ENCODE peak calls at places on chromosomes 2 and 18, in seven cellular contexts. O, C, Y, I, H, L and P are unnamed samples.

GRCh38 chr2:152134488-152135280 is 35.8 kb upstream of the CACNB4 start:
- DNase-seq in O (no peak), C (no peak), Y (no peak), I (no peak), H (no peak), L (peak), P (no peak)

GRCh38 chr2:201908901-201909300 is 102.6 kb downstream of the CDK15 start:
- DNase-seq in O (no peak), C (no peak), Y (no peak), I (no peak), H (no peak), L (peak), P (no peak)

GRCh38 chr18:41128545-41128944 is 826.5 kb upstream of the PIK3C3 start:
- DNase-seq in O (no peak), C (no peak), Y (no peak), I (no peak), H (no peak), L (peak), P (no peak)

GRCh38 chr2:101223814-101224231 is 28.9 kb upstream of the CNOT11 start:
- DNase-seq in O (no peak), C (no peak), Y (no peak), I (no peak), H (no peak), L (peak), P (no peak)

GRCh38 chr2:1649103-1649870 is 95.0 kb downstream of the PXDN start:
- DNase-seq in O (peak), C (no peak), Y (no peak), I (no peak), H (no peak), L (no peak), P (no peak)

GRCh38 chr2:28137221-28137620 is 246.7 kb downstream of the BABAM2 start:
- DNase-seq in O (no peak), C (no peak), Y (no peak), I (no peak), H (no peak), L (peak), P (no peak)

GRCh38 chr18:10949655-10950054 is 199.7 kb downstream of the PIEZO2 start:
- DNase-seq in O (no peak), C (no peak), Y (no peak), I (no peak), H (no peak), L (no peak), P (no peak)

GRCh38 chr2:9092383-9093282 is 89.1 kb upstream of the MBOAT2 start:
- DNase-seq in O (no peak), C (no peak), Y (no peak), I (no peak), H (no peak), L (no peak), P (no peak)

GRCh38 chr18:22559414-22560282 is 141.9 kb upstream of the CTAGE1 start:
- DNase-seq in O (no peak), C (peak), Y (peak), I (no peak), H (peak), L (peak), P (no peak)

GRCh38 chr2:96546797-96547196 is 10.2 kb downstream of the ARID5A start:
- DNase-seq in O (no peak), C (no peak), Y (no peak), I (no peak), H (no peak), L (no peak), P (no peak)

GRCh38 chr18:63178526-63178880 is 141.1 kb downstream of the BCL2 start:
- DNase-seq in O (no peak), C (no peak), Y (peak), I (no peak), H (no peak), L (no peak), P (no peak)

GRCh38 chr18:23148382-23148781 is 13.1 kb downstream of the CABLES1 start:
- DNase-seq in O (no peak), C (no peak), Y (no peak), I (no peak), H (no peak), L (no peak), P (no peak)

GRCh38 chr18:47737956-47738355 is 192.5 kb downstream of the SMAD2 start:
- DNase-seq in O (peak), C (peak), Y (no peak), I (no peak), H (no peak), L (no peak), P (peak)

GRCh38 chr2:178426388-178426787 is 24.6 kb downstream of the PRKRA start:
- DNase-seq in O (no peak), C (no peak), Y (no peak), I (no peak), H (no peak), L (no peak), P (no peak)

GRCh38 chr2:113138428-113139322 is 11.3 kb downstream of the IL1RN start:
- DNase-seq in O (peak), C (peak), Y (no peak), I (no peak), H (peak), L (peak), P (peak)

GRCh38 chr2:46767706-46768105 is 147.9 kb downstream of the MCFD2 start:
- DNase-seq in O (no peak), C (no peak), Y (no peak), I (no peak), H (no peak), L (no peak), P (no peak)

GRCh38 chr2:52956766-52957165 is 810.8 kb upstream of the CHAC2 start:
- DNase-seq in O (no peak), C (no peak), Y (no peak), I (no peak), H (no peak), L (no peak), P (no peak)

GRCh38 chr18:38563396-38563980 is 997.9 kb upstream of the CELF4 start:
- DNase-seq in O (no peak), C (no peak), Y (no peak), I (no peak), H (no peak), L (no peak), P (no peak)

GRCh38 chr2:148487439-148487838 is 157.1 kb upstream of the EPC2 start:
- DNase-seq in O (no peak), C (no peak), Y (no peak), I (no peak), H (no peak), L (no peak), P (no peak)

GRCh38 chr2:102677219-102678215 is 58.2 kb downstream of the SLC9A2 start:
- DNase-seq in O (no peak), C (no peak), Y (no peak), I (no peak), H (no peak), L (no peak), P (no peak)

GRCh38 chr2:167249197-167249596 is 360.9 kb downstream of the XIRP2 start:
- DNase-seq in O (no peak), C (no peak), Y (no peak), I (no peak), H (no peak), L (no peak), P (no peak)

GRCh38 chr2:197498937-197499593 is 575 bp downstream of the HSPD1 start:
- DNase-seq in O (peak), C (no peak), Y (peak), I (peak), H (peak), L (peak), P (peak)

GRCh38 chr2:2767837-2768236 is 436.8 kb upstream of the MYT1L start:
- DNase-seq in O (no peak), C (no peak), Y (no peak), I (no peak), H (no peak), L (no peak), P (no peak)

GRCh38 chr2:109538551-109538950 is 75.2 kb downstream of the SEPTIN10 start:
- DNase-seq in O (no peak), C (no peak), Y (no peak), I (no peak), H (no peak), L (no peak), P (no peak)

GRCh38 chr2:221817052-221817451 is 244.9 kb upstream of the EPHA4 start:
- DNase-seq in O (no peak), C (no peak), Y (no peak), I (no peak), H (no peak), L (peak), P (no peak)

GRCh38 chr18:69948919-69949537 is 1.4 kb upstream of the CD226 start:
- DNase-seq in O (no peak), C (no peak), Y (no peak), I (no peak), H (no peak), L (peak), P (no peak)

GRCh38 chr2:143954208-143954607 is 565.7 kb downstream of the ZEB2 start:
- DNase-seq in O (no peak), C (no peak), Y (no peak), I (no peak), H (no peak), L (peak), P (no peak)

GRCh38 chr2:179129574-179130238 is 79.8 kb upstream of the CCDC141 start:
- DNase-seq in O (no peak), C (no peak), Y (no peak), I (no peak), H (no peak), L (peak), P (no peak)

GRCh38 chr2:199336546-199336945 is 121.2 kb downstream of the SATB2 start:
- DNase-seq in O (no peak), C (no peak), Y (no peak), I (no peak), H (no peak), L (no peak), P (no peak)

GRCh38 chr2:162072976-162073775 is 839 bp downstream of the DPP4 start:
- DNase-seq in O (no peak), C (no peak), Y (no peak), I (no peak), H (no peak), L (peak), P (no peak)

GRCh38 chr18:59748628-59749360 is 51.6 kb upstream of the CCBE1 start:
- DNase-seq in O (no peak), C (no peak), Y (no peak), I (no peak), H (no peak), L (peak), P (no peak)

GRCh38 chr2:172097557-172098131 is 5.1 kb downstream of the DLX2 start:
- DNase-seq in O (no peak), C (no peak), Y (no peak), I (no peak), H (no peak), L (peak), P (no peak)

GRCh38 chr2:121071058-121071504 is 213.9 kb downstream of the TFCP2L1 start:
- DNase-seq in O (no peak), C (peak), Y (peak), I (peak), H (peak), L (peak), P (no peak)

GRCh38 chr18:27843783-27844415 is 333.0 kb downstream of the CDH2 start:
- DNase-seq in O (no peak), C (no peak), Y (no peak), I (no peak), H (no peak), L (peak), P (no peak)

GRCh38 chr18:58192519-58192918 is 148.5 kb downstream of the NEDD4L start:
- DNase-seq in O (no peak), C (no peak), Y (no peak), I (no peak), H (no peak), L (no peak), P (no peak)

GRCh38 chr2:140975237-140975636 is 1155.6 kb downstream of the LRP1B start:
- DNase-seq in O (no peak), C (no peak), Y (no peak), I (no peak), H (no peak), L (peak), P (no peak)